ENCODE peak calls at places on chromosomes 5 and 9, in six cellular contexts. One of them, this sample, is unnamed.

GRCh38 chr5:173781826-173782670 is 106.1 kb upstream of the CPEB4 start:
- DNase-seq in RWPE1: peak; percentile 82
- DNase-seq in SK-N-SH: peak; percentile 54
- DNase-seq in hypothalamus: peak; percentile 41
- DNase-seq in GM06990: peak; percentile 28
- DNase-seq in NCI-H2081 treated with DMSO at 0.1 percent for 48 hours: no peak
- DNase-seq in this sample: peak; percentile 53

GRCh38 chr5:15615859-15616258 is 115.9 kb downstream of the FBXL7 start:
- DNase-seq in GM06990: no peak
- DNase-seq in SK-N-SH: no peak
- DNase-seq in RWPE1: no peak
- DNase-seq in NCI-H2081 treated with DMSO at 0.1 percent for 48 hours: no peak
- DNase-seq in hypothalamus: no peak
- DNase-seq in this sample: no peak

GRCh38 chr9:21510806-21511205 is 28.7 kb upstream of the IFNE start:
- DNase-seq in NCI-H2081 treated with DMSO at 0.1 percent for 48 hours: no peak
- DNase-seq in hypothalamus: no peak
- DNase-seq in GM06990: no peak
- DNase-seq in SK-N-SH: no peak
- DNase-seq in RWPE1: no peak
- DNase-seq in this sample: no peak

GRCh38 chr5:77638763-77639451 is 394 bp upstream of the OTP start:
- DNase-seq in GM06990: no peak
- DNase-seq in hypothalamus: no peak
- DNase-seq in NCI-H2081 treated with DMSO at 0.1 percent for 48 hours: no peak
- DNase-seq in RWPE1: no peak
- DNase-seq in SK-N-SH: peak; percentile 78
- DNase-seq in this sample: no peak

GRCh38 chr5:65479527-65479926 is 2.2 kb downstream of the ADAMTS6 start:
- DNase-seq in GM06990: no peak
- DNase-seq in hypothalamus: no peak
- DNase-seq in RWPE1: no peak
- DNase-seq in NCI-H2081 treated with DMSO at 0.1 percent for 48 hours: no peak
- DNase-seq in SK-N-SH: no peak
- DNase-seq in this sample: no peak

GRCh38 chr5:32419791-32420190 is 24.7 kb downstream of the ZFR start:
- DNase-seq in SK-N-SH: peak; percentile 17
- DNase-seq in RWPE1: no peak
- DNase-seq in GM06990: no peak
- DNase-seq in NCI-H2081 treated with DMSO at 0.1 percent for 48 hours: no peak
- DNase-seq in hypothalamus: no peak
- DNase-seq in this sample: no peak

GRCh38 chr5:160475864-160476438 is 54.3 kb downstream of the PTTG1 start:
- DNase-seq in RWPE1: no peak
- DNase-seq in hypothalamus: no peak
- DNase-seq in GM06990: no peak
- DNase-seq in SK-N-SH: no peak
- DNase-seq in NCI-H2081 treated with DMSO at 0.1 percent for 48 hours: no peak
- DNase-seq in this sample: no peak

GRCh38 chr5:14143843-14144585 is 872 bp downstream of the TRIO start:
- DNase-seq in GM06990: peak; percentile 73
- DNase-seq in NCI-H2081 treated with DMSO at 0.1 percent for 48 hours: peak; percentile 15
- DNase-seq in hypothalamus: peak; percentile 23
- DNase-seq in RWPE1: peak; percentile 36
- DNase-seq in SK-N-SH: peak; percentile 68
- DNase-seq in this sample: peak; percentile 59

GRCh38 chr5:178281321-178281720 is 48.7 kb upstream of the PHYKPL start:
- DNase-seq in NCI-H2081 treated with DMSO at 0.1 percent for 48 hours: no peak
- DNase-seq in RWPE1: no peak
- DNase-seq in GM06990: no peak
- DNase-seq in SK-N-SH: no peak
- DNase-seq in hypothalamus: no peak
- DNase-seq in this sample: no peak

GRCh38 chr9:81621785-81622243 is 67.5 kb downstream of the TLE1 start:
- DNase-seq in hypothalamus: no peak
- DNase-seq in GM06990: no peak
- DNase-seq in RWPE1: no peak
- DNase-seq in SK-N-SH: no peak
- DNase-seq in NCI-H2081 treated with DMSO at 0.1 percent for 48 hours: peak; percentile 27
- DNase-seq in this sample: no peak

GRCh38 chr5:81428446-81428845 is 34.5 kb upstream of the ACOT12 start:
- DNase-seq in RWPE1: no peak
- DNase-seq in NCI-H2081 treated with DMSO at 0.1 percent for 48 hours: no peak
- DNase-seq in GM06990: no peak
- DNase-seq in hypothalamus: no peak
- DNase-seq in SK-N-SH: no peak
- DNase-seq in this sample: no peak

GRCh38 chr9:138042146-138042545 is 164.6 kb downstream of the CACNA1B start:
- DNase-seq in GM06990: no peak
- DNase-seq in NCI-H2081 treated with DMSO at 0.1 percent for 48 hours: no peak
- DNase-seq in hypothalamus: no peak
- DNase-seq in RWPE1: no peak
- DNase-seq in SK-N-SH: no peak
- DNase-seq in this sample: no peak

GRCh38 chr9:124182741-124183140 is 75.0 kb upstream of the NEK6 start:
- DNase-seq in SK-N-SH: no peak
- DNase-seq in hypothalamus: no peak
- DNase-seq in GM06990: no peak
- DNase-seq in NCI-H2081 treated with DMSO at 0.1 percent for 48 hours: no peak
- DNase-seq in RWPE1: no peak
- DNase-seq in this sample: no peak

This sample was measured in stimulated activated naive B cell treated with anti-CD40 and anti-IgM and Interleukin-4, amounts not matched to agents 10 μg/mL and 1 μg/mL and 100 μg/mL, for 72 hours.